ENCODE peak calls at places on chromosomes 2 and 18, in ten cellular contexts. N is CD4-positive, alpha-beta memory T cell; M is mesenchymal stem cell; K is NT2/D1; X is IMR-90; P is HCT116; E is left ventricle myocardium inferior; D is PC-9; R is fibroblast of lung; H is spleen. Y is an unnamed sample.

GRCh38 chr2:42096869-42097591 is 49.2 kb downstream of the PKDCC start:
- DNase-seq in E (no peak), M (no peak), K (no peak), P (no peak), H (peak; percentile 72), N (no peak), R (no peak), D (no peak), X (no peak), Y (no peak)

GRCh38 chr18:77136871-77137665 is 4.5 kb upstream of the MBP start:
- DNase-seq in K (no peak), N (no peak), D (no peak), M (no peak), H (no peak), E (no peak), R (no peak), X (no peak), P (no peak), Y (no peak)

GRCh38 chr2:64622443-64623231 is 31.1 kb downstream of the SERTAD2 start:
- DNase-seq in E (no peak), D (no peak), R (no peak), P (no peak), X (no peak), K (no peak), N (no peak), H (peak; percentile 85), M (no peak), Y (peak; percentile 63)

GRCh38 chr18:60684843-60685513 is 312.4 kb upstream of the MC4R start:
- DNase-seq in R (peak; percentile 29), X (peak; percentile 17), D (no peak), P (peak; percentile 19), N (no peak), H (no peak), M (peak; percentile 39), K (peak; percentile 3), E (no peak), Y (no peak)

GRCh38 chr18:69161383-69162028 is 239.2 kb upstream of the DOK6 start:
- DNase-seq in R (peak; percentile 48), M (peak; percentile 46), N (no peak), P (no peak), D (no peak), H (no peak), X (peak; percentile 63), E (no peak), K (no peak), Y (no peak)

GRCh38 chr2:130853391-130853790 is 16.7 kb downstream of the ARHGEF4 start:
- DNase-seq in M (no peak), K (no peak), R (no peak), D (no peak), E (no peak), H (peak; percentile 65), X (no peak), N (no peak), P (no peak), Y (no peak)

GRCh38 chr2:3730646-3731045 is 27.3 kb downstream of the DCDC2C start:
- DNase-seq in D (peak; percentile 46), N (no peak), X (peak; percentile 41), K (no peak), P (no peak), E (no peak), H (no peak), M (no peak), R (peak; percentile 19), Y (no peak)

GRCh38 chr2:190679813-190680591 is 31.1 kb downstream of the NAB1 start:
- DNase-seq in N (peak; percentile 59), E (peak; percentile 18), D (no peak), X (peak; percentile 21), P (peak; percentile 16), M (peak; percentile 13), H (peak; percentile 82), K (peak; percentile 92), R (no peak), Y (peak; percentile 19)

GRCh38 chr18:44731160-44731865 is 50.6 kb downstream of the SETBP1 start:
- DNase-seq in K (no peak), D (peak; percentile 23), N (no peak), X (no peak), H (no peak), M (no peak), E (no peak), P (no peak), R (no peak), Y (no peak)

GRCh38 chr18:54806526-54806925 is 21.8 kb upstream of the RAB27B start:
- DNase-seq in R (peak; percentile 64), K (no peak), H (no peak), P (no peak), E (no peak), D (no peak), N (no peak), X (peak; percentile 24), M (peak; percentile 83), Y (no peak)

GRCh38 chr2:50885948-50886347 is 146.0 kb downstream of the NRXN1 start:
- DNase-seq in D (no peak), E (no peak), K (no peak), X (no peak), R (no peak), N (no peak), P (no peak), M (no peak), H (no peak), Y (no peak)

GRCh38 chr2:232319117-232320037 is 59.2 kb upstream of the ALPP start:
- DNase-seq in H (no peak), N (no peak), P (no peak), K (no peak), D (no peak), M (no peak), R (no peak), E (no peak), X (no peak), Y (no peak)

GRCh38 chr2:137968477-137969417 is 4.5 kb downstream of the HNMT start:
- DNase-seq in M (no peak), X (no peak), D (no peak), E (no peak), P (no peak), R (no peak), K (no peak), N (no peak), H (no peak), Y (no peak)

GRCh38 chr2:147416099-147416498 is 428.7 kb upstream of the ACVR2A start:
- DNase-seq in E (no peak), X (no peak), D (peak; percentile 86), M (no peak), N (no peak), R (peak; percentile 51), K (no peak), P (no peak), H (no peak), Y (no peak)

GRCh38 chr18:48541026-48541746 is 2.4 kb downstream of the CTIF start:
- DNase-seq in R (peak; percentile 87), E (peak; percentile 83), N (no peak), K (no peak), M (peak; percentile 85), D (peak; percentile 48), P (no peak), H (peak; percentile 93), X (peak; percentile 75), Y (peak; percentile 86)

GRCh38 chr18:3706279-3707097 is 256.5 kb downstream of the TGIF1 start:
- DNase-seq in N (no peak), H (no peak), E (no peak), X (peak; percentile 75), K (no peak), P (no peak), D (no peak), R (no peak), M (peak; percentile 64), Y (no peak)
- H3K36me3 ChIP-seq in N (no peaks in the 10 kb centered on the region), H (no peaks in the 10 kb centered on the region), E (no peaks in the 10 kb centered on the region), X (no peaks in the 10 kb centered on the region), K (no peaks in the 10 kb centered on the region), P (no peaks in the 10 kb centered on the region), D (no peaks in the 10 kb centered on the region), R (no peaks in the 10 kb centered on the region), M (no peaks in the 10 kb centered on the region), Y (no peaks in the 10 kb centered on the region)

GRCh38 chr2:205733082-205733481 is 50.8 kb downstream of the NRP2 start:
- DNase-seq in K (no peak), H (no peak), R (no peak), X (no peak), N (no peak), M (no peak), E (no peak), D (no peak), P (no peak), Y (no peak)
- H3K4me1 ChIP-seq in K (peaks cover 25% of the 10 kb centered on the region), H (no peaks in the 10 kb centered on the region), R (peaks cover 19% of the 10 kb centered on the region), X (peaks cover 37% of the 10 kb centered on the region), N (no peaks in the 10 kb centered on the region), M (peaks cover 28% of the 10 kb centered on the region), E (peaks cover 16% of the 10 kb centered on the region), D (peaks cover 14% of the 10 kb centered on the region), P (peaks cover 4% of the 10 kb centered on the region), Y (peaks cover 30% of the 10 kb centered on the region)

GRCh38 chr18:5415665-5416064 is 120.1 kb upstream of the ZBTB14 start:
- DNase-seq in R (no peak), M (no peak), P (no peak), X (no peak), K (no peak), E (no peak), H (no peak), N (no peak), D (no peak), Y (no peak)

GRCh38 chr18:5417342-5417741 is 121.8 kb upstream of the ZBTB14 start:
- DNase-seq in N (no peak), X (peak; percentile 33), R (peak; percentile 2), P (no peak), E (no peak), M (peak; percentile 1), D (no peak), K (no peak), H (no peak), Y (no peak)

GRCh38 chr18:5414546-5414945 is 119.0 kb upstream of the ZBTB14 start:
- DNase-seq in P (no peak), D (no peak), X (no peak), E (no peak), M (no peak), K (peak; percentile 23), H (no peak), R (no peak), N (no peak), Y (no peak)

GRCh38 chr18:5415035-5415434 is 119.5 kb upstream of the ZBTB14 start:
- DNase-seq in H (no peak), P (no peak), N (no peak), X (no peak), R (no peak), D (no peak), M (no peak), K (no peak), E (no peak), Y (no peak)

GRCh38 chr18:5416112-5416511 is 120.6 kb upstream of the ZBTB14 start:
- DNase-seq in K (no peak), M (no peak), X (no peak), H (no peak), N (no peak), E (no peak), P (no peak), R (no peak), D (no peak), Y (no peak)
- H3K36me3 ChIP-seq in K (peaks cover 3% of the 10 kb centered on the region), M (no peaks in the 10 kb centered on the region), X (peaks cover 2% of the 10 kb centered on the region), H (no peaks in the 10 kb centered on the region), N (no peaks in the 10 kb centered on the region), E (no peaks in the 10 kb centered on the region), P (no peaks in the 10 kb centered on the region), R (no peaks in the 10 kb centered on the region), D (no peaks in the 10 kb centered on the region), Y (no peaks in the 10 kb centered on the region)

GRCh38 chr2:10811552-10811951 is 1.0 kb downstream of the PDIA6 start:
- DNase-seq in R (no peak), K (no peak), N (no peak), D (no peak), E (no peak), M (peak; percentile 29), P (no peak), X (no peak), H (peak; percentile 75), Y (peak; percentile 27)
- H3K4me1 ChIP-seq in R (peaks cover 3% of the 10 kb centered on the region), K (peaks cover 5% of the 10 kb centered on the region), N (peaks cover 57% of the 10 kb centered on the region), D (peaks cover 19% of the 10 kb centered on the region), E (peaks cover 76% of the 10 kb centered on the region), M (peaks cover 15% of the 10 kb centered on the region), P (peaks cover 5% of the 10 kb centered on the region), X (peaks cover 10% of the 10 kb centered on the region), H (peaks cover 57% of the 10 kb centered on the region), Y (peaks cover 19% of the 10 kb centered on the region)

GRCh38 chr2:218529990-218530389 is 38.2 kb downstream of the USP37 start:
- DNase-seq in X (no peak), M (no peak), P (no peak), D (no peak), R (no peak), H (no peak), E (no peak), N (no peak), K (no peak), Y (no peak)
- H3K36me3 ChIP-seq in X (peaks cover 25% of the 10 kb centered on the region), M (peaks cover 20% of the 10 kb centered on the region), P (peaks cover 50% of the 10 kb centered on the region), D (peaks cover 28% of the 10 kb centered on the region), R (peaks cover 3% of the 10 kb centered on the region), H (peaks cover 100% of the 10 kb centered on the region), E (peaks cover 93% of the 10 kb centered on the region), N (peaks cover 39% of the 10 kb centered on the region), K (peaks cover 80% of the 10 kb centered on the region), Y (peaks cover 83% of the 10 kb centered on the region)